ENCODE peak calls at places on chromosomes 6 and 20, in nine cellular contexts. M is kidney epithelial cell, S is hepatocyte, T is BE2C, I is GM12864, A is WERI-Rb-1, X is psoas muscle, E is esophagus muscularis mucosa, L is osteocyte. U is an unnamed sample.

GRCh38 chr6:125781307-125781868 is 9.4 kb upstream of the NCOA7 start:
- DNase-seq in M (no peak), S (no peak), T (no peak), I (no peak), A (no peak), X (no peak), E (no peak), L (no peak), U (peak)

GRCh38 chr6:63764318-63764916 is 128.8 kb downstream of the PHF3 start:
- DNase-seq in M (no peak), S (peak), T (no peak), I (peak), A (no peak), X (no peak), E (no peak), L (no peak), U (no peak)

GRCh38 chr20:13183005-13183404 is 38.1 kb upstream of the ISM1 start:
- DNase-seq in M (no peak), S (no peak), T (no peak), I (no peak), A (no peak), X (no peak), E (no peak), L (no peak), U (no peak)

GRCh38 chr6:112372213-112372806 is 25.2 kb downstream of the RFPL4B start:
- DNase-seq in M (no peak), S (no peak), T (no peak), I (no peak), A (no peak), X (no peak), E (no peak), L (no peak), U (no peak)

GRCh38 chr20:19552144-19552895 is 205.7 kb upstream of the RIN2 start:
- DNase-seq in M (no peak), S (peak), T (no peak), I (no peak), A (no peak), X (no peak), E (no peak), L (no peak), U (peak)

GRCh38 chr6:45265246-45265645 is 62.9 kb upstream of the RUNX2 start:
- DNase-seq in M (no peak), S (no peak), T (no peak), I (no peak), A (no peak), X (no peak), E (no peak), L (no peak), U (no peak)

GRCh38 chr6:164693934-164694333 is 615.5 kb downstream of the C6orf118 start:
- DNase-seq in M (no peak), S (no peak), T (no peak), I (no peak), A (no peak), X (no peak), E (no peak), L (no peak), U (no peak)

GRCh38 chr6:106257195-106257594 is 68.4 kb downstream of the ATG5 start:
- DNase-seq in M (no peak), S (no peak), T (no peak), I (no peak), A (no peak), X (no peak), E (no peak), L (no peak), U (no peak)

GRCh38 chr20:58174708-58175287 is 53.7 kb downstream of the ANKRD60 start:
- DNase-seq in M (no peak), S (no peak), T (peak), I (no peak), A (peak), X (peak), E (no peak), L (no peak), U (no peak)

GRCh38 chr6:122789862-122790739 is 1.0 kb downstream of the SMPDL3A start:
- DNase-seq in M (peak), S (peak), T (peak), I (no peak), A (no peak), X (peak), E (no peak), L (no peak), U (peak)

GRCh38 chr6:28544211-28544610 is 18.5 kb downstream of the GPX5 start:
- DNase-seq in M (no peak), S (no peak), T (no peak), I (no peak), A (no peak), X (no peak), E (no peak), L (no peak), U (no peak)

GRCh38 chr6:78947962-78948361 is 80.6 kb downstream of the IRAK1BP1 start:
- DNase-seq in M (no peak), S (no peak), T (no peak), I (no peak), A (no peak), X (no peak), E (no peak), L (no peak), U (no peak)

GRCh38 chr6:160730911-160731310 is 28.9 kb downstream of the PLG start:
- DNase-seq in M (no peak), S (no peak), T (peak), I (no peak), A (peak), X (no peak), E (peak), L (no peak), U (peak)

GRCh38 chr6:7727150-7727950 is 1.5 kb downstream of the BMP6 start:
- DNase-seq in M (no peak), S (peak), T (peak), I (no peak), A (peak), X (peak), E (peak), L (no peak), U (peak)

GRCh38 chr6:129624488-129624887 is 85.5 kb downstream of the ARHGAP18 start:
- DNase-seq in M (no peak), S (no peak), T (no peak), I (no peak), A (no peak), X (no peak), E (no peak), L (no peak), U (no peak)

GRCh38 chr6:7974932-7975763 is 64.6 kb upstream of the TXNDC5 start:
- DNase-seq in M (peak), S (peak), T (peak), I (no peak), A (no peak), X (peak), E (no peak), L (no peak), U (no peak)

GRCh38 chr6:36318690-36319435 is 17.8 kb downstream of the BNIP5 start:
- DNase-seq in M (no peak), S (no peak), T (no peak), I (no peak), A (no peak), X (no peak), E (no peak), L (no peak), U (peak)

GRCh38 chr6:39184906-39185580 is 44.2 kb downstream of the KCNK5 start:
- DNase-seq in M (no peak), S (peak), T (no peak), I (no peak), A (no peak), X (no peak), E (no peak), L (no peak), U (no peak)

GRCh38 chr6:135692426-135692825 is 159.1 kb upstream of the PDE7B start:
- DNase-seq in M (no peak), S (no peak), T (no peak), I (no peak), A (no peak), X (no peak), E (no peak), L (no peak), U (no peak)

GRCh38 chr6:164442572-164442971 is 866.8 kb downstream of the C6orf118 start:
- DNase-seq in M (no peak), S (no peak), T (no peak), I (no peak), A (no peak), X (no peak), E (no peak), L (no peak), U (no peak)

GRCh38 chr20:51667002-51667408 is 101.2 kb downstream of the ATP9A start:
- DNase-seq in M (no peak), S (no peak), T (no peak), I (no peak), A (no peak), X (no peak), E (no peak), L (no peak), U (no peak)

GRCh38 chr6:161439093-161439492 is 165.2 kb upstream of the AGPAT4 start:
- DNase-seq in M (peak), S (no peak), T (peak), I (no peak), A (no peak), X (peak), E (no peak), L (no peak), U (no peak)

GRCh38 chr6:63275953-63276352 is 43.8 kb downstream of the LGSN start:
- DNase-seq in M (no peak), S (no peak), T (no peak), I (no peak), A (no peak), X (no peak), E (no peak), L (no peak), U (no peak)

GRCh38 chr6:101458341-101458740 is 64.8 kb downstream of the GRIK2 start:
- DNase-seq in M (no peak), S (no peak), T (peak), I (no peak), A (no peak), X (no peak), E (no peak), L (no peak), U (no peak)

GRCh38 chr20:32681175-32682084 is 7.7 kb upstream of the C20orf203 start:
- DNase-seq in M (peak), S (peak), T (peak), I (no peak), A (peak), X (no peak), E (no peak), L (no peak), U (peak)

GRCh38 chr6:54073487-54073886 is 37.8 kb upstream of the MLIP start:
- DNase-seq in M (no peak), S (no peak), T (no peak), I (no peak), A (no peak), X (no peak), E (no peak), L (no peak), U (no peak)

GRCh38 chr6:136103763-136104311 is 146.3 kb downstream of the MTFR2 start:
- DNase-seq in M (no peak), S (peak), T (peak), I (no peak), A (no peak), X (peak), E (no peak), L (no peak), U (peak)

GRCh38 chr6:148924226-148924989 is 177.6 kb downstream of the UST start:
- DNase-seq in M (no peak), S (no peak), T (no peak), I (no peak), A (no peak), X (no peak), E (no peak), L (no peak), U (no peak)

GRCh38 chr6:129567374-129567773 is 142.6 kb downstream of the ARHGAP18 start:
- DNase-seq in M (no peak), S (peak), T (peak), I (no peak), A (peak), X (no peak), E (no peak), L (no peak), U (peak)

GRCh38 chr6:6284231-6284966 is 36.1 kb downstream of the F13A1 start:
- DNase-seq in M (no peak), S (no peak), T (no peak), I (no peak), A (no peak), X (no peak), E (peak), L (no peak), U (no peak)

GRCh38 chr20:38278150-38278549 is 17.6 kb upstream of the KIAA1755 start:
- DNase-seq in M (no peak), S (no peak), T (no peak), I (no peak), A (peak), X (no peak), E (no peak), L (no peak), U (no peak)
- TF ChIP-seq CTCF in M (no peak), S (no peak), T (no peak), I (no peak), A (no peak), X (no peak), E (no peak), L (no peak), U (no peak)

DNA sequence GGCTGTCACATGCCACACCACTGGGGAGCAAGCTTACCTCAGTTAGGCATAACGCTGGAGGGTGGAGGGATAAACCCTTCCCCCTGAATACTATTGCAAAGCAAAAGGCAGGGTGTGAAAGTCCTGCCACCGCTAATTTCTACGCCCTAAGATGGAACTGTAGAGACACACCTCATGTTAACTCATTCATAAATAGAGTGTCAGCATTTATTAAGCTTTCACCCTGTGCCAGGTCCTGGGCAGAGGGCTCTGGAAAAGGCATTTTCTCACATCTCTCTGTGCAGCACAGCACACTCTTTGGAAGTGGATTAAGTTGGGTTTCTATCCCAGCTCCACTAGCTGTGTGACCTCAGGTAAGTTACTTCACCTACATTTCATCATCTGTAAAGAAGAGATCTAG is 21.8 kb downstream of the TMEM14B start:
- DNase-seq in M (no peak), S (no peak), T (no peak), I (no peak), A (no peak), X (no peak), E (no peak), L (no peak), U (no peak)
- TF ChIP-seq CTCF in M (no peak), S (no peak), T (no peak), I (no peak), A (no peak), X (no peak), E (no peak), L (no peak), U (no peak)

GRCh38 chr6:169520104-169520503 is 181.7 kb downstream of the WDR27 start:
- DNase-seq in M (no peak), S (no peak), T (no peak), I (no peak), A (no peak), X (no peak), E (no peak), L (no peak), U (no peak)
- TF ChIP-seq CTCF in M (no peak), S (peak), T (no peak), I (no peak), A (no peak), X (no peak), E (peak), L (peak), U (no peak)

GRCh38 chr6:29602564-29603361 is 17.8 kb downstream of the OR2H2 start:
- DNase-seq in M (no peak), S (peak), T (peak), I (no peak), A (peak), X (no peak), E (no peak), L (no peak), U (peak)
- TF ChIP-seq CTCF in M (no peak), S (peak), T (peak), I (peak), A (peak), X (no peak), E (no peak), L (peak), U (peak)

GRCh38 chr20:45485388-45485787 is 15.8 kb downstream of the WFDC2 start:
- DNase-seq in M (no peak), S (no peak), T (no peak), I (no peak), A (no peak), X (no peak), E (no peak), L (no peak), U (no peak)
- TF ChIP-seq CTCF in M (no peak), S (no peak), T (no peak), I (no peak), A (no peak), X (no peak), E (no peak), L (no peak), U (no peak)

GRCh38 chr6:132598473-132598872 is 8.9 kb upstream of the TAAR5 start:
- DNase-seq in M (no peak), S (peak), T (peak), I (no peak), A (peak), X (no peak), E (no peak), L (no peak), U (no peak)
- TF ChIP-seq CTCF in M (peak), S (peak), T (peak), I (peak), A (peak), X (no peak), E (no peak), L (no peak), U (no peak)

GRCh38 chr6:166558156-166559025 is 28.1 kb downstream of the RAMACL start:
- DNase-seq in M (no peak), S (no peak), T (no peak), I (no peak), A (no peak), X (no peak), E (no peak), L (no peak), U (no peak)
- TF ChIP-seq CTCF in M (no peak), S (no peak), T (no peak), I (no peak), A (no peak), X (no peak), E (no peak), L (no peak), U (no peak)

DNA sequence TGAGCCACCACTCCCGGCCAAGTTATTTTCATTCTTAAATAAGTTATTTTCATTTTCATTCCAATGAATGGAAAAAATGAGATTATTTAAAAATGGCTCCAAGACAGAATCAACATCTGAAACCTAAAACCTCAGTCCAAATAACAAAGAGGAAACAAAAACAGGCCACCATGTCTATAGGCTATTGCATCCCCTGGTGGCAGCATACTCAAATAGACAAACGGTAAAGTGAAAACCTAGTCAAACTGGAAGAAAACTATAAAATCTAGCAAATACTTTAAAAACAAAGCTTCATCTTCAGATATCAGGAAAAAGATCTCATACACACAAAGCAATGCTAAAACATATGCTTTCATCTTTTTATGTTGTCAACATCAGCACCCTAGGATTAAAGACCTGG is 20.9 kb downstream of the IL17A start:
- DNase-seq in M (no peak), S (no peak), T (no peak), I (no peak), A (no peak), X (no peak), E (no peak), L (no peak), U (no peak)
- TF ChIP-seq CTCF in M (peak), S (no peak), T (peak), I (peak), A (no peak), X (no peak), E (no peak), L (no peak), U (no peak)

GRCh38 chr20:48957521-48957920 is 36.0 kb downstream of the ARFGEF2 start:
- DNase-seq in M (no peak), S (no peak), T (peak), I (no peak), A (no peak), X (no peak), E (no peak), L (no peak), U (no peak)
- TF ChIP-seq CTCF in M (no peak), S (no peak), T (no peak), I (no peak), A (no peak), X (no peak), E (no peak), L (peak), U (no peak)

GRCh38 chr6:3001146-3001772 is 1.6 kb downstream of the NQO2 start:
- DNase-seq in M (no peak), S (no peak), T (no peak), I (no peak), A (no peak), X (no peak), E (no peak), L (no peak), U (no peak)

GRCh38 chr6:3005077-3005476 is 5.4 kb downstream of the NQO2 start:
- DNase-seq in M (no peak), S (no peak), T (no peak), I (no peak), A (no peak), X (no peak), E (no peak), L (no peak), U (no peak)

GRCh38 chr6:3001773-3002293 is 2.1 kb downstream of the NQO2 start:
- DNase-seq in M (no peak), S (peak), T (peak), I (no peak), A (no peak), X (no peak), E (no peak), L (no peak), U (no peak)

GRCh38 chr6:2999005-2999620 is 581 bp upstream of the NQO2 start:
- DNase-seq in M (no peak), S (peak), T (no peak), I (no peak), A (no peak), X (peak), E (peak), L (no peak), U (no peak)

DNA sequence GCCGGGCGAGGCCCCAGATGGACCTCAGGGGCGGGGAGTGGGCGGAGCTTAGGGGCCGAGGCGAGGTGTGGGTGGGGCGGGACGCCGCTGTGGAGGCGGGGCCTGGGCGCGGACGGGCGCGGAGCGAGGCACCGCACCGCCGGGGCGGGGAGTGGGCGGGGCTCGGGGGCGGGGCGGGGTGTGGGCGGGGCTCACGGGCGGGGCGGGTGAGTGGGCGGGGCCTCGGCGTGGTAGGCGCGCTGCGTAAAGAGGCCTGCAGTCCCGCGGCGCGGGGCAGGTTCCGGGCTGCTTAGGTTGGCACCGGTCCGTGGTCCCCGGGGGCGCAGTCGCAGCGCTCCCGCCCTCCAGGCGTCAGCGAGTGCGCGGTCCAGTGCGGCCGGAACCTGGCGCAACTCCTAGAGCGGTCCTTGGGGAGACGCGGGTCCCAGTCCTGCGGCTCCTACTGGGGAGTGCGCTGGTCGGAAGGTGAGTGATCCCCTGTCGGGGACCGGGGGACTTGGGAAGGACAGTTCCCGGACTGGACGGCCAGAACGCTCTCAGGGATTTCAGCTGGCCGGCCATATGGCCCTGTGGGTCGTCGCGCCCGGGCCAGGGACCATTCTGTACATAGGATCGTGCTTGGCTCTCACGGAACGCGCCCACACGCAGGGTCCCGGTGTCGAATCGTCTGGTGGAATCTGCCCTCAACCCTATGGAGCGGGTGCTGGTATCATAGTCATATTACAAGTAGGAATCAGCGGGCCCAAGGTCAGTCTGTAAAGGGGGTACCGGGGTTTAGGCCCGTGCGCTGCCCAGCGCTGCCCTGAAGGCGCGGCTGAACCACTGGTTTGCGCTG is at the start of gene NQO2:
- DNase-seq in M (no peak), S (peak), T (peak), I (no peak), A (peak), X (peak), E (peak), L (peak), U (peak)
- TF ChIP-seq CTCF in M (peak), S (no peak), T (no peak), I (no peak), A (peak), X (no peak), E (no peak), L (no peak), U (no peak)